ENCODE peak calls at places on chromosomes 2 and 18, in eight cellular contexts. One of them, this sample, is unnamed.
A peak's percentile ranks its signal among the peaks of the same experiment; 100 is the strongest.

GRCh38 chr2:153870308-153870707 is 1.4 kb upstream of the GALNT13 start:
- DNase-seq in prostate gland: no peak
- DNase-seq in sigmoid colon: no peak
- DNase-seq in HepG2: peak; percentile 45
- DNase-seq in spleen: no peak
- DNase-seq in HCT116: no peak
- DNase-seq in breast epithelium: no peak
- DNase-seq in SK-N-SH: peak; percentile 32
- DNase-seq in this sample: no peak

GRCh38 chr2:177881001-177881748 is 191.4 kb downstream of the PDE11A start:
- DNase-seq in prostate gland: no peak
- DNase-seq in spleen: no peak
- DNase-seq in SK-N-SH: no peak
- DNase-seq in sigmoid colon: no peak
- DNase-seq in HCT116: no peak
- DNase-seq in HepG2: peak; percentile 25
- DNase-seq in breast epithelium: no peak
- DNase-seq in this sample: no peak

GRCh38 chr2:223026357-223027110 is 25.5 kb upstream of the KCNE4 start:
- DNase-seq in HepG2: no peak
- DNase-seq in SK-N-SH: no peak
- DNase-seq in HCT116: no peak
- DNase-seq in prostate gland: no peak
- DNase-seq in spleen: no peak
- DNase-seq in breast epithelium: no peak
- DNase-seq in sigmoid colon: no peak
- DNase-seq in this sample: no peak

GRCh38 chr18:23812566-23813440 is 123.5 kb downstream of the LAMA3 start:
- DNase-seq in spleen: no peak
- DNase-seq in sigmoid colon: no peak
- DNase-seq in breast epithelium: no peak
- DNase-seq in HCT116: peak; percentile 15
- DNase-seq in prostate gland: no peak
- DNase-seq in HepG2: no peak
- DNase-seq in SK-N-SH: peak; percentile 34
- DNase-seq in this sample: no peak

GRCh38 chr2:162579986-162580385 is 236.1 kb downstream of the GCA start:
- DNase-seq in sigmoid colon: no peak
- DNase-seq in prostate gland: no peak
- DNase-seq in HepG2: peak; percentile 99
- DNase-seq in breast epithelium: no peak
- DNase-seq in HCT116: no peak
- DNase-seq in SK-N-SH: no peak
- DNase-seq in spleen: no peak
- DNase-seq in this sample: no peak

GRCh38 chr2:121088251-121089004 is 196.6 kb downstream of the TFCP2L1 start:
- DNase-seq in HepG2: no peak
- DNase-seq in sigmoid colon: no peak
- DNase-seq in prostate gland: no peak
- DNase-seq in HCT116: no peak
- DNase-seq in breast epithelium: no peak
- DNase-seq in SK-N-SH: no peak
- DNase-seq in spleen: no peak
- DNase-seq in this sample: no peak

GRCh38 chr2:84640386-84640785 is 124.1 kb downstream of the DNAH6 start:
- DNase-seq in HCT116: no peak
- DNase-seq in spleen: no peak
- DNase-seq in sigmoid colon: no peak
- DNase-seq in SK-N-SH: no peak
- DNase-seq in prostate gland: no peak
- DNase-seq in breast epithelium: no peak
- DNase-seq in HepG2: no peak
- DNase-seq in this sample: no peak

GRCh38 chr2:98216611-98217010 is 129.6 kb downstream of the VWA3B start:
- DNase-seq in prostate gland: no peak
- DNase-seq in spleen: no peak
- DNase-seq in HepG2: no peak
- DNase-seq in sigmoid colon: no peak
- DNase-seq in HCT116: no peak
- DNase-seq in SK-N-SH: no peak
- DNase-seq in breast epithelium: no peak
- DNase-seq in this sample: no peak

GRCh38 chr2:241851325-241852115 is 7.2 kb downstream of the PDCD1 start:
- DNase-seq in spleen: peak; percentile 54
- DNase-seq in sigmoid colon: peak; percentile 56
- DNase-seq in prostate gland: no peak
- DNase-seq in SK-N-SH: peak; percentile 31
- DNase-seq in HepG2: no peak
- DNase-seq in HCT116: no peak
- DNase-seq in breast epithelium: no peak
- DNase-seq in this sample: no peak

GRCh38 chr2:8430628-8431027 is 251.2 kb upstream of the ID2 start:
- DNase-seq in HepG2: no peak
- DNase-seq in spleen: no peak
- DNase-seq in breast epithelium: no peak
- DNase-seq in sigmoid colon: peak; percentile 44
- DNase-seq in HCT116: no peak
- DNase-seq in SK-N-SH: no peak
- DNase-seq in prostate gland: no peak
- DNase-seq in this sample: no peak

GRCh38 chr2:26922638-26923466 is 47.6 kb upstream of the MAPRE3 start:
- DNase-seq in sigmoid colon: peak; percentile 74
- DNase-seq in spleen: peak; percentile 78
- DNase-seq in SK-N-SH: peak; percentile 89
- DNase-seq in HCT116: peak; percentile 47
- DNase-seq in prostate gland: peak; percentile 26
- DNase-seq in breast epithelium: no peak
- DNase-seq in HepG2: peak; percentile 69
- DNase-seq in this sample: peak; percentile 77

GRCh38 chr2:238103465-238104070 is 3.4 kb downstream of the ESPNL start:
- DNase-seq in HepG2: no peak
- DNase-seq in sigmoid colon: no peak
- DNase-seq in SK-N-SH: no peak
- DNase-seq in breast epithelium: peak; percentile 37
- DNase-seq in HCT116: no peak
- DNase-seq in spleen: peak; percentile 39
- DNase-seq in prostate gland: no peak
- DNase-seq in this sample: no peak

GRCh38 chr2:132725716-132726115 is 55.7 kb upstream of the LYPD1 start:
- DNase-seq in sigmoid colon: no peak
- DNase-seq in spleen: no peak
- DNase-seq in SK-N-SH: peak; percentile 52
- DNase-seq in HepG2: no peak
- DNase-seq in breast epithelium: no peak
- DNase-seq in HCT116: no peak
- DNase-seq in prostate gland: no peak
- DNase-seq in this sample: no peak

GRCh38 chr18:24126155-24126947 is 12.5 kb upstream of the CABYR start:
- DNase-seq in SK-N-SH: no peak
- DNase-seq in prostate gland: no peak
- DNase-seq in spleen: no peak
- DNase-seq in sigmoid colon: no peak
- DNase-seq in HepG2: no peak
- DNase-seq in breast epithelium: no peak
- DNase-seq in HCT116: no peak
- DNase-seq in this sample: no peak

GRCh38 chr2:33477473-33478468 is 1.3 kb downstream of the RASGRP3 start:
- DNase-seq in HCT116: no peak
- DNase-seq in breast epithelium: no peak
- DNase-seq in SK-N-SH: no peak
- DNase-seq in spleen: no peak
- DNase-seq in sigmoid colon: peak; percentile 73
- DNase-seq in HepG2: no peak
- DNase-seq in prostate gland: no peak
- DNase-seq in this sample: no peak

GRCh38 chr18:50111398-50111797 is 83.5 kb downstream of the MYO5B start:
- DNase-seq in SK-N-SH: no peak
- DNase-seq in spleen: no peak
- DNase-seq in sigmoid colon: no peak
- DNase-seq in HCT116: no peak
- DNase-seq in HepG2: no peak
- DNase-seq in prostate gland: no peak
- DNase-seq in breast epithelium: no peak
- DNase-seq in this sample: no peak

GRCh38 chr2:145411493-145411892 is 891.6 kb upstream of the ZEB2 start:
- DNase-seq in spleen: no peak
- DNase-seq in SK-N-SH: no peak
- DNase-seq in HepG2: no peak
- DNase-seq in breast epithelium: no peak
- DNase-seq in sigmoid colon: no peak
- DNase-seq in HCT116: no peak
- DNase-seq in prostate gland: no peak
- DNase-seq in this sample: peak; percentile 12
- TF ChIP-seq POLR2AphosphoS5 in spleen: no peak
- TF ChIP-seq POLR2AphosphoS5 in SK-N-SH: no peak
- TF ChIP-seq POLR2AphosphoS5 in HepG2: no peak
- TF ChIP-seq POLR2AphosphoS5 in breast epithelium: no peak
- TF ChIP-seq POLR2AphosphoS5 in sigmoid colon: no peak
- TF ChIP-seq POLR2AphosphoS5 in HCT116: no peak
- TF ChIP-seq POLR2AphosphoS5 in prostate gland: no peak
- TF ChIP-seq POLR2AphosphoS5 in this sample: peak; percentile 80

GRCh38 chr2:11073251-11073650 is 82.0 kb upstream of the SLC66A3 start:
- DNase-seq in HepG2: peak; percentile 29
- DNase-seq in prostate gland: no peak
- DNase-seq in spleen: no peak
- DNase-seq in sigmoid colon: no peak
- DNase-seq in HCT116: peak; percentile 54
- DNase-seq in SK-N-SH: peak; percentile 54
- DNase-seq in breast epithelium: no peak
- DNase-seq in this sample: no peak
- H3K4me3 ChIP-seq in HepG2: no peak overlapping the region
- H3K4me3 ChIP-seq in prostate gland: no peak overlapping the region
- H3K4me3 ChIP-seq in spleen: no peak overlapping the region
- H3K4me3 ChIP-seq in sigmoid colon: no peak overlapping the region
- H3K4me3 ChIP-seq in HCT116: peak overlapping the region; percentile 10
- H3K4me3 ChIP-seq in SK-N-SH: no peak overlapping the region
- H3K4me3 ChIP-seq in breast epithelium: no peak overlapping the region
- H3K4me3 ChIP-seq in this sample: no peak overlapping the region

GRCh38 chr2:68379184-68379708 is 14.2 kb downstream of the PLEK start:
- DNase-seq in HCT116: no peak
- DNase-seq in HepG2: no peak
- DNase-seq in prostate gland: no peak
- DNase-seq in SK-N-SH: no peak
- DNase-seq in breast epithelium: no peak
- DNase-seq in spleen: no peak
- DNase-seq in sigmoid colon: no peak
- DNase-seq in this sample: no peak
- TF ChIP-seq POLR2AphosphoS5 in HCT116: no peak
- TF ChIP-seq POLR2AphosphoS5 in HepG2: no peak
- TF ChIP-seq POLR2AphosphoS5 in prostate gland: no peak
- TF ChIP-seq POLR2AphosphoS5 in SK-N-SH: no peak
- TF ChIP-seq POLR2AphosphoS5 in breast epithelium: no peak
- TF ChIP-seq POLR2AphosphoS5 in spleen: no peak
- TF ChIP-seq POLR2AphosphoS5 in sigmoid colon: no peak
- TF ChIP-seq POLR2AphosphoS5 in this sample: peak; percentile 6

GRCh38 chr2:231674587-231675334 is 33.6 kb upstream of the PTMA start:
- DNase-seq in sigmoid colon: peak; percentile 90
- DNase-seq in SK-N-SH: peak; percentile 90
- DNase-seq in breast epithelium: peak; percentile 74
- DNase-seq in spleen: peak; percentile 92
- DNase-seq in HCT116: no peak
- DNase-seq in prostate gland: peak; percentile 39
- DNase-seq in HepG2: peak; percentile 69
- DNase-seq in this sample: no peak
- H3K4me3 ChIP-seq in sigmoid colon: no peak overlapping the region
- H3K4me3 ChIP-seq in SK-N-SH: no peak overlapping the region
- H3K4me3 ChIP-seq in breast epithelium: no peak overlapping the region
- H3K4me3 ChIP-seq in spleen: no peak overlapping the region
- H3K4me3 ChIP-seq in HCT116: peak overlapping the region; percentile 63
- H3K4me3 ChIP-seq in prostate gland: no peak overlapping the region
- H3K4me3 ChIP-seq in HepG2: no peak overlapping the region
- H3K4me3 ChIP-seq in this sample: no peak overlapping the region

DNA sequence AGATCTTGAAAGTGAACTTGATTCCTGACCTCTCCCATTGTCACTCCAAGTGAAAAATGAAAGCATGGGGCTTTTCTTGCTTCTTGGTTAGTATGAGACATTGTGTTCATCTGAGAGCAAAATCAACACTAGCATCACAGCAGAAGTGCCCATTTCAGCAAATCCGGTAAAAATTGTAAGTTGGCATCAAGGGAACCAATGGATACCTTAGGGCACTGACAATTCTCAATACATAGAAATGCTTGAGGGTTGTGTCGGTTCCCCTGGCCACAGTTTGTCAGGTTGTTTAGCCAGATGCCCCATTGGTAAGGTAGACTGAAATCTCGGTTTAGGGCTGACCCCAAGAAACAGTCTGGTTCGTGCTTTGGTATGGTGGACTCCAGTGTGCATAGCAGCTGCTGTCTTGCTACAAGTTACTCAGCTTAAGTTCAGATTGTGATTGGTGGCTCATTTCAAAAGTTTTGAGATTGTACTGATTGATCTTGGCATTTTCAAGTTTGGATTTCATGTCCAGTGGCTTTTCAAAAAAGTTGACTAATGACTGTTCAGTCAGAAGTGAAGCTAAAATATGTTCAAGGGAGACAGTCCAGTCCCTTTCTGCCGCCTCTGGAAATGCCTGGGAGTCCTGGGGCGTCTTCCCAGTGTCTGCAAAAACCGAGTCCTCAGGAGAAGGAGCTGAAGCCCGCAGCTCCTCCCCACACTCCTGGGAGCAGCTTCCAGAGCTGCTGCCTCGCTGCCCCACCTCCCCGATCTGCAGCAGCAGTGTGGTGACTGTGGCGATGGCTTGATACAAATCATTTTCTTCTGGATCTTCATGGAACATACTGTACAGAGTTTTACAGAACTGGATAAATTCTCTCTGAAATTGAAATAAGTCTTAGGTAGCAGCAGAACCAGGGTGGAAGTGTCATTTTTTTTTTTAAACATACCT is 5.6 kb downstream of the RPL31 start:
- DNase-seq in HepG2: no peak
- DNase-seq in SK-N-SH: no peak
- DNase-seq in sigmoid colon: no peak
- DNase-seq in breast epithelium: no peak
- DNase-seq in spleen: no peak
- DNase-seq in HCT116: no peak
- DNase-seq in prostate gland: no peak
- DNase-seq in this sample: no peak
- TF ChIP-seq POLR2AphosphoS5 in HepG2: peak; percentile 74
- TF ChIP-seq POLR2AphosphoS5 in SK-N-SH: peak; percentile 48
- TF ChIP-seq POLR2AphosphoS5 in sigmoid colon: no peak
- TF ChIP-seq POLR2AphosphoS5 in breast epithelium: no peak
- TF ChIP-seq POLR2AphosphoS5 in spleen: peak; percentile 50
- TF ChIP-seq POLR2AphosphoS5 in HCT116: peak; percentile 65
- TF ChIP-seq POLR2AphosphoS5 in prostate gland: no peak
- TF ChIP-seq POLR2AphosphoS5 in this sample: peak; percentile 74

DNA sequence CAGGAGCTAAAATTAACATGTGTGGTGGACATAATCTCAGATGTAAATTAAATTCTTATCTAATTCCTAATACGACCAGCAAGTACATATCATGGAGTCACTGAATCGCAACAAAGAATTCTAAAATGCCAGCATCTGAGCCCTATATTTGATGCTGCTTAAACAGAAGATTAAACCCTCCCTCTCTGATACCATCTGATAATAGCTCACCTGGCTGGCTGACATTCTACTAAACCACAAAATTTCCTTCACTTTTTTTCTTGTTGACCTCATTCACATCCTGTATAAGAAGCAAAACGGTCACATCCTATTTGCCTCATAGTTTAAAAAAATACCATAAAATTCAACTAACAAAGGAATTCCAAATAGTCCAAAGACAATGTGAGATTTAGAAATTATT is 371.6 kb upstream of the SLC8A1 start:
- DNase-seq in sigmoid colon: no peak
- DNase-seq in HCT116: no peak
- DNase-seq in breast epithelium: no peak
- DNase-seq in SK-N-SH: no peak
- DNase-seq in prostate gland: no peak
- DNase-seq in HepG2: no peak
- DNase-seq in spleen: no peak
- DNase-seq in this sample: no peak
- H3K4me3 ChIP-seq in sigmoid colon: no peak overlapping the region
- H3K4me3 ChIP-seq in HCT116: no peak overlapping the region
- H3K4me3 ChIP-seq in breast epithelium: no peak overlapping the region
- H3K4me3 ChIP-seq in SK-N-SH: no peak overlapping the region
- H3K4me3 ChIP-seq in prostate gland: no peak overlapping the region
- H3K4me3 ChIP-seq in HepG2: no peak overlapping the region
- H3K4me3 ChIP-seq in spleen: no peak overlapping the region
- H3K4me3 ChIP-seq in this sample: no peak overlapping the region

This sample was measured in HL-60.